ENCODE peak calls at places on chromosomes 4 and X, in four cellular contexts. B is GM12878, E is HepG2, W is K562. V is an unnamed sample.

GRCh38 chr4:1578301-1578781 is 105.8 kb downstream of the FAM53A start:
- DNase-seq in B (no peak), E (no peak), W (no peak), V (no peak)

GRCh38 chr4:29276150-29276549 is 1444.0 kb upstream of the PCDH7 start:
- DNase-seq in B (no peak), W (no peak), E (no peak), V (no peak)

GRCh38 chr4:103938488-103938887 is 218.7 kb upstream of the TACR3 start:
- DNase-seq in B (no peak), E (no peak), W (no peak), V (no peak)

GRCh38 chr4:95415346-95415771 is 133.4 kb downstream of the UNC5C start:
- DNase-seq in E (no peak), B (no peak), W (no peak), V (no peak)

GRCh38 chr4:2832309-2832980 is 11.2 kb upstream of the ADD1 start:
- DNase-seq in B (no peak), E (no peak), W (no peak), V (peak)

GRCh38 chr4:100076753-100077152 is 113.5 kb downstream of the DDIT4L start:
- DNase-seq in E (no peak), B (no peak), W (no peak), V (no peak)

GRCh38 chr4:139922625-139923024 is 231.4 kb downstream of the MAML3 start:
- DNase-seq in E (no peak), B (no peak), W (no peak), V (no peak)

GRCh38 chrX:45134303-45134702 is 66.4 kb downstream of the DIPK2B start:
- DNase-seq in W (no peak), B (no peak), E (peak), V (no peak)

GRCh38 chr4:126851391-126851790 is 781.4 kb upstream of the INTU start:
- DNase-seq in W (no peak), E (no peak), B (no peak), V (no peak)

GRCh38 chr4:101114936-101115372 is 232.4 kb downstream of the PPP3CA start:
- DNase-seq in E (peak), B (no peak), W (no peak), V (no peak)

GRCh38 chrX:120604359-120604782 is 470 bp downstream of the MCTS1 start:
- DNase-seq in B (no peak), W (peak), E (peak), V (peak)

GRCh38 chr4:4764506-4764905 is 95.0 kb upstream of the MSX1 start:
- DNase-seq in B (no peak), E (no peak), W (no peak), V (no peak)

GRCh38 chr4:36278789-36279188 is 2.6 kb upstream of the DTHD1 start:
- DNase-seq in E (no peak), W (no peak), B (no peak), V (no peak)

GRCh38 chrX:65596270-65596669 is 61.7 kb upstream of the LAS1L start:
- DNase-seq in B (peak), W (no peak), E (no peak), V (no peak)

GRCh38 chrX:30741545-30741944 is 88.3 kb downstream of the GK start:
- DNase-seq in E (no peak), W (no peak), B (no peak), V (no peak)

GRCh38 chr4:38141808-38142500 is 181.8 kb downstream of the PTTG2 start:
- DNase-seq in B (no peak), E (no peak), W (no peak), V (no peak)

GRCh38 chrX:154334496-154334895 is 38.9 kb downstream of the TKTL1 start:
- DNase-seq in E (no peak), W (no peak), B (no peak), V (no peak)

GRCh38 chr4:123430031-123430430 is 33.4 kb downstream of the SPRY1 start:
- DNase-seq in B (no peak), E (no peak), W (peak), V (no peak)

GRCh38 chrX:53093748-53094583 is at the start of gene KANTR:
- DNase-seq in E (peak), W (peak), B (peak), V (peak)

GRCh38 chrX:53095796-53096195 is 1.9 kb downstream of the KANTR start:
- DNase-seq in B (no peak), E (no peak), W (no peak), V (no peak)

GRCh38 chrX:53093177-53093655 is 726 bp upstream of the KANTR start:
- DNase-seq in B (no peak), W (peak), E (peak), V (peak)

GRCh38 chrX:53091354-53091753 is 2.6 kb upstream of the KANTR start:
- DNase-seq in B (no peak), E (no peak), W (no peak), V (no peak)

GRCh38 chrX:53094584-53094908 is 604 bp downstream of the KANTR start:
- DNase-seq in E (no peak), W (no peak), B (no peak), V (no peak)
- TF ChIP-seq NFIC in E (no peak), W (no peak), B (no peak), V (no peak)

GRCh38 chrX:6021316-6022091 is 207.2 kb downstream of the NLGN4X start:
- DNase-seq in B (no peak), E (peak), W (no peak), V (peak)
- TF ChIP-seq NFIC in B (no peak), E (no peak), W (no peak), V (no peak)

DNA sequence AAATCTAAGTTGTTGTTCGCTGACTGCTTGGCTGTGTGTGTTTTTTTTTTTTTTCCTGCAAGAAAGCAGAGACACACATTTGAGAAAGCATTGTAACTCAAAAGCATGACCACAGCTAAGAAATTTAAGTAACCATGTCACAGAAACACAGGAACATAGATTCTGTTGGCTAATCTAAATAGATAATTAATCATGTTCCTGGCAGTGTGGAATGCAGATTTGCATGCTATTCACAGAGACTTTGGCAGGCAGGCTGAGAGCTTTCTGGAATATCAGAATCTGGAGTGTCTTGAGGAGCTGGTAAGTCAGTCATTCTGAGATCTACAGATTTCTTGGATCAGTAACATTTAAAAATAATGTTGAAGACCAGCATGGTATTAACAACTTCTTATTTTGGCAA is 33.3 kb upstream of the SMS start:
- DNase-seq in E (no peak), W (no peak), B (no peak), V (no peak)
- TF ChIP-seq NFIC in E (no peak), W (no peak), B (no peak), V (no peak)

GRCh38 chrX:129665916-129666644 is 11.3 kb upstream of the APLN start:
- DNase-seq in W (no peak), B (no peak), E (no peak), V (no peak)
- TF ChIP-seq NFIC in W (no peak), B (no peak), E (no peak), V (peak)

GRCh38 chr4:172515266-172515879 is 653.2 kb upstream of the GALNT7 start:
- DNase-seq in W (no peak), B (no peak), E (no peak), V (no peak)
- TF ChIP-seq NFIC in W (no peak), B (no peak), E (no peak), V (no peak)

GRCh38 chrX:38282044-38282443 is 45.3 kb downstream of the RPGR start:
- DNase-seq in B (no peak), E (no peak), W (no peak), V (no peak)
- TF ChIP-seq NFIC in B (no peak), E (no peak), W (no peak), V (no peak)

GRCh38 chrX:151710457-151710856 is 5.4 kb upstream of the FATE1 start:
- DNase-seq in W (no peak), B (no peak), E (no peak), V (no peak)

GRCh38 chrX:151711787-151712186 is 4.0 kb upstream of the FATE1 start:
- DNase-seq in W (no peak), B (no peak), E (no peak), V (no peak)

GRCh38 chrX:151712253-151712652 is 3.6 kb upstream of the FATE1 start:
- DNase-seq in B (no peak), E (no peak), W (no peak), V (no peak)

GRCh38 chrX:151711154-151711553 is 4.7 kb upstream of the FATE1 start:
- DNase-seq in B (no peak), W (no peak), E (no peak), V (no peak)

GRCh38 chrX:151708821-151709220 is 7.0 kb upstream of the FATE1 start:
- DNase-seq in B (no peak), E (no peak), W (no peak), V (no peak)
- TF ChIP-seq NFIC in B (no peak), E (no peak), W (no peak), V (no peak)

DNA sequence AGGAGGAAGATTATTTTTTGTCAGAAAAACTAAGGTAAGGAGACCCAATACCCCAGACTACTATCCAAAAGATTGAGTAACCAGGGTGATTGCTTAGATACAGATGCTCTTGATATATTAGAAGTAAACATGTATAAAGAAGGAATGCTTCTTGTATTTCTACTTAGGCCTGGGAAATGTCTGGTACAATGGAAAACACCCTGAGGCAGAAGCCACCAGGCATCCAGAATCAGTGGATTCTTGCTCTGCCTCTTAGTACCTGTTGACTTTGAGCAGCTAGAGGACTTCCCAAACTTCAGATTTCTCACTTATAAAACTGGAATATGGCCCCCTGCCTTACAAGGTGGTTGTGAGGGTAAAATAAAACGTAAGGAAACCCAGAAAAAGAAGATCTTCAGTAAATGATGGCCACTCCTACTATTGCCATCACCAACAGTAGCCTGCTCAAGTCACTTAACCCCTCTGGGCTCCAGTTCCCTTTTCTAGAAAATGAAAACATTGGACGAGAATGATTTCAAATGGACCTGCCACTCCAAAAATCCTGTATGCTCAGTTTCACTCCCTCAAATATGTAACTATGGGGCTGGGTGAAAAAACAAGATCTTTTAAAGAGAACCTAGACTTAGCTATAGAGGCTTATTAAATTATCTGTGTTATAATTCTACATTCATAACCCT is 56.6 kb downstream of the AMELX start:
- DNase-seq in B (no peak), E (no peak), W (no peak), V (no peak)
- TF ChIP-seq NFIC in B (no peak), E (no peak), W (no peak), V (no peak)

V was measured in SK-N-SH.